ENCODE peak calls at places on chromosomes 5 and 9, in five cellular contexts. N is A549, R is suprapubic skin, W is transverse colon, S is K562. I is an unnamed sample.

GRCh38 chr5:159017787-159018186 is 81.9 kb downstream of the EBF1 start:
- DNase-seq in W (no peak), R (peak; percentile 73), S (peak; percentile 64), N (peak; percentile 24), I (peak; percentile 74)

GRCh38 chr5:139443766-139444473 is 4.6 kb upstream of the DNAJC18 start:
- DNase-seq in R (peak; percentile 21), S (no peak), W (no peak), N (no peak), I (no peak)

GRCh38 chr9:89492586-89492985 is 5.3 kb downstream of the SEMA4D start:
- DNase-seq in S (no peak), W (no peak), N (no peak), R (no peak), I (no peak)

GRCh38 chr5:34743878-34744277 is 87.8 kb downstream of the RAI14 start:
- DNase-seq in R (no peak), N (no peak), S (no peak), W (no peak), I (no peak)

GRCh38 chr9:98132806-98133631 is 14.0 kb upstream of the TRIM14 start:
- DNase-seq in R (no peak), N (no peak), S (no peak), W (peak; percentile 4), I (no peak)

GRCh38 chr5:74798977-74799911 is 32.2 kb downstream of the NSA2 start:
- DNase-seq in R (no peak), W (no peak), S (no peak), N (no peak), I (no peak)

GRCh38 chr5:1652873-1653707 is 129.3 kb upstream of the LPCAT1 start:
- DNase-seq in R (no peak), N (no peak), S (no peak), W (no peak), I (no peak)

GRCh38 chr9:133715866-133716563 is 22.1 kb downstream of the SARDH start:
- DNase-seq in R (peak; percentile 55), W (no peak), N (no peak), S (peak; percentile 48), I (no peak)

GRCh38 chr5:174086751-174087150 is 41.2 kb downstream of the NSG2 start:
- DNase-seq in S (no peak), R (no peak), N (no peak), W (no peak), I (no peak)

GRCh38 chr9:37963936-37964739 is 60.2 kb upstream of the SLC25A51 start:
- DNase-seq in N (peak; percentile 54), S (no peak), W (peak; percentile 52), R (peak; percentile 77), I (no peak)

GRCh38 chr5:18141260-18141659 is 507.0 kb downstream of the TAF11L14 start:
- DNase-seq in S (no peak), W (no peak), R (no peak), N (no peak), I (no peak)

GRCh38 chr5:152472096-152472495 is 67.0 kb upstream of the NMUR2 start:
- DNase-seq in R (no peak), N (no peak), S (no peak), W (no peak), I (no peak)

GRCh38 chr9:13943176-13943575 is 370.8 kb downstream of the NFIB start:
- DNase-seq in W (no peak), N (no peak), R (no peak), S (no peak), I (no peak)

GRCh38 chr9:70600479-70600878 is 186.0 kb upstream of the KLF9 start:
- DNase-seq in W (peak; percentile 13), N (no peak), S (no peak), R (no peak), I (peak; percentile 60)

GRCh38 chr9:120152295-120152694 is 427.7 kb downstream of the CDK5RAP2 start:
- DNase-seq in S (peak; percentile 22), R (no peak), W (no peak), N (no peak), I (no peak)

GRCh38 chr5:136062563-136063274 is 33.9 kb downstream of the TGFBI start:
- DNase-seq in W (no peak), S (peak; percentile 63), N (no peak), R (no peak), I (no peak)

GRCh38 chr5:71830626-71831539 is 111.8 kb downstream of the CARTPT start:
- DNase-seq in S (no peak), W (peak; percentile 37), N (no peak), R (no peak), I (peak; percentile 71)

DNA sequence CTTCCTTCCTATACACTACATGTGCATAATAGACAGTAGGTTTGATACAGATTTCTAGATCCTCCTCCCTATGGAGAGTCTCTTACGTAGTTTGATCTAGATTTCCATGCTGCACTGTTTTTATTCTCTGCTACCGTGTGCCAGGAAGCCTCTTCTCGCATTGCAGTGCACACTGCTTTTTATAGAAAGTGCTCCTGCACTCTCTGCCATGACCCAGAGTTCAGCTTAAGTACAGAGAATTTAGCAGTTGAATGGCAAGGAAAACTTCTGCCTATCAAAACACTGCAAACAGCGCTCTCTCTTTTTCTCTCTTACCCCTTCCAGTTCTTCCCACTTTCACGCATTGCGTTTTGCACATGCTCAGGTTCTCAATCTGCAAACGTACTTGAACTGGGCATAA is 187.4 kb downstream of the ARHGAP26 start:
- DNase-seq in S (no peak), N (no peak), R (no peak), W (no peak), I (no peak)
- H3K4me1 ChIP-seq in S (no peaks in the 10 kb centered on the region), N (peaks cover 47% of the 10 kb centered on the region), R (no peaks in the 10 kb centered on the region), W (no peaks in the 10 kb centered on the region), I (peaks cover 2% of the 10 kb centered on the region)

DNA sequence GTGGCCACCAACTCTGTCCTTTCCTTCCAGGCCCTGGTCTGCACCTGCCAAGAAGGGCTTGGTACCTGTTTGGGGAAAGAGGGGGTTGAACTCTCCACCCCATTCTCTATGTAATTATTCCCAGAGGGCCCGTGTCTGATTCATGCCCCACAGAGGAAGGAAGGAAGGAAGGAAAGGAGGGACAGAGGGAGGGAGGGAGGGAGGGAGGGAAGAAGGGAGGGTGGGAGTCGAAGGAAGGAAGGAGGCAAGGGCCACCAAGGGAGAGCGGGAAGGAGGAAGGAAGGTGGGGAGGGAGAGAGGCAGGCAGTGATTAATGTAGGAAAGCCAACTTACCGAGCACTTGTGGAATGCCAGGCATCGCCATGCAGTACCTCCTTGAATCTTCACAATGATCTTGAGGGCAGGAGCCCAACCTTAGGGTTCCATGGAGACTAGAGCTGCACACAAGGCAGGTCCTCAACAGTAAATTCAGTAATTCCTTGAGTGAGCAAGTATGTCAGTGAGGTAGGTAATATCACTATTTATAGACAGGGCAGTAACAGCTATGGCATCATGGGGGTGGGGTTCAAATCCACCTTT is 75.8 kb downstream of the FGF18 start:
- DNase-seq in W (no peak), N (no peak), S (no peak), R (no peak), I (no peak)
- TF ChIP-seq EP300 in W (no peak), N (no peak), S (no peak), R (no peak), I (no peak)

DNA sequence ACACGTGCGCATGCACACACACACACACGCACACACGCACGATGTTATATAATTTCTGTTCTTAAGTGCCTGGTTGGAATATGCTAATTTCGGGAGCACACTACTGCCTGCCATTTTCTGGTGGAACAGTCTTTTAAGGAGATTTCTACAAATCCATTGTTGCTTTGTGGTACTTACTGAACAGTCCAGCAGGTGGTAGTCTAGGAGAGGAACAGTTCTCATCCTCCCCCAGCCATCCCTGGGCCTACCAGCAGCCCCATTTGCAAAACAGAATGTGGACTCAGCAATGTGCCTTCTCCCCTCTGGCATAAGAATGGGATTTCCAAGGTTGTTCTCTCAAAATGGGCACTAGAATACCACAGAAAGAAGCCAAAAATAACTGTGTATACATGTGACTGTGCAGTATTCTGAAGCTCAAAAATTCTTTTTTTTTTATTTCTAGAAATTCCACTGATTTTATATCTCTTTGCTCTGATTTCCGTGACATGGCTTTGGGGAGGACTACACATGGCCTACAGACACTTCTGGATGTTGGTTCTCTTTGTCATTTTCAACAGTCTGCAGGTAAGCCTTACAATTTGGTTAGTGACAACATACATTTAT is 281.2 kb downstream of the ARRDC3 start:
- DNase-seq in R (peak; percentile 79), N (peak; percentile 65), W (peak; percentile 75), S (peak; percentile 63), I (peak; percentile 76)
- TF ChIP-seq POLR2A in R (no peak), N (no peak), W (no peak), S (no peak), I (no peak)

GRCh38 chr5:116908537-116908936 is 333.9 kb upstream of the SEMA6A start:
- DNase-seq in N (no peak), W (no peak), S (no peak), R (no peak), I (no peak)
- H3K4me1 ChIP-seq in N (no peaks in the 10 kb centered on the region), W (no peaks in the 10 kb centered on the region), S (no peaks in the 10 kb centered on the region), R (no peaks in the 10 kb centered on the region), I (no peaks in the 10 kb centered on the region)

DNA sequence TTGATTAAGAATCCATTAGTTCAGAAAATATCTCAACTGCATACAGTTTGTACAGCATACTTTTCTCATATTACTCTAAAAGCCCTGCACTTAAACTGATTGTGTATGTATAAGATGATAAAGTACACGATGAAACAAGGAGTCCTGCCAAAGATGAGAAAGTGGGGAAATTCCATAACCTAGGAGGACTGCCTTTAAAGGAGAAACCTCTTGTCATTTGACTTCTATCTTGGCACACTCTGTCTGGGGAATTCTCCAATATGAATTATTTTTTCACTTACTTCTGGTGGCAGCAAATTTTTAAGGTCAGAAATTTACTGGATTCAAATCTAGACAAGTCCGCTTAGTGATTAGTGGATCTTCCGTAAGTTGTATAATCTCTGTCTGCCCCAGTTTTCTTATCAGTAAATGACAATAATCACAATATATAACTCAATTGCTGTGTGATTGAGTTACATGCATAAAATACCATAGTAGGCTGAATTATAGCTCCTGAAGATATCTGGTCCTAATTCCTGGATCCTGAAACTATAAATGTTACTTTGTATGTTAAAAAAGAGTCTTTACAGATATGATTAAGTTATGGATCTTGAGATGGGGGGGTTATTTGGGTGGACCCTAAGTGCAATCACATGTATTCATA is 17.0 kb upstream of the ISOC1 start:
- DNase-seq in S (no peak), N (no peak), W (no peak), R (no peak), I (no peak)
- TF ChIP-seq EP300 in S (no peak), N (no peak), W (no peak), R (no peak), I (no peak)